ENCODE peak calls at places on chromosomes 6 and 20, in four cellular contexts. Y is choroid plexus epithelial cell, H is epithelial cell of esophagus, C is Calu3. I is an unnamed sample.

GRCh38 chr20:62476074-62476838 is 461 bp upstream of the GATA5 start:
- DNase-seq in Y (no peak), H (no peak), C (peak; percentile 45), I (no peak)

GRCh38 chr20:63686492-63687321 is 9.7 kb upstream of the TNFRSF6B start:
- DNase-seq in Y (peak; percentile 91), H (peak; percentile 64), C (peak; percentile 70), I (no peak)

GRCh38 chr6:166361080-166361429 is 18.7 kb upstream of the SFT2D1 start:
- DNase-seq in Y (peak; percentile 91), H (peak; percentile 75), C (peak; percentile 51), I (no peak)

GRCh38 chr6:44481056-44481455 is 93.5 kb downstream of the CDC5L start:
- DNase-seq in Y (no peak), H (no peak), C (no peak), I (no peak)

GRCh38 chr20:60512436-60512835 is 554.2 kb downstream of the CDH26 start:
- DNase-seq in Y (peak; percentile 13), H (no peak), C (no peak), I (no peak)

GRCh38 chr6:36195471-36196048 is 984 bp upstream of the BRPF3 start:
- DNase-seq in Y (peak; percentile 18), H (peak; percentile 4), C (no peak), I (no peak)

GRCh38 chr20:50635676-50636600 is 55.4 kb downstream of the RIPOR3 start:
- DNase-seq in Y (peak; percentile 69), H (peak; percentile 49), C (peak; percentile 96), I (no peak)

GRCh38 chr6:25138697-25139051 is 140.5 kb upstream of the CARMIL1 start:
- DNase-seq in Y (peak; percentile 45), H (no peak), C (no peak), I (no peak)

GRCh38 chr6:93828553-93828952 is 409.2 kb upstream of the EPHA7 start:
- DNase-seq in Y (no peak), H (no peak), C (no peak), I (no peak)

GRCh38 chr20:50367104-50367674 is 143.0 kb upstream of the PTPN1 start:
- DNase-seq in Y (no peak), H (no peak), C (no peak), I (no peak)

GRCh38 chr6:6875818-6876470 is 231.8 kb upstream of the RREB1 start:
- DNase-seq in Y (peak; percentile 95), H (peak; percentile 88), C (peak; percentile 7), I (no peak)

GRCh38 chr6:54085526-54085925 is 25.7 kb upstream of the MLIP start:
- DNase-seq in Y (peak; percentile 94), H (peak; percentile 13), C (no peak), I (no peak)

GRCh38 chr20:42083280-42083679 is 465.1 kb upstream of the CHD6 start:
- DNase-seq in Y (no peak), H (no peak), C (no peak), I (no peak)

GRCh38 chr20:10696650-10697049 is 22.9 kb upstream of the JAG1 start:
- DNase-seq in Y (no peak), H (no peak), C (no peak), I (no peak)

GRCh38 chr20:49656304-49656703 is 57.4 kb downstream of the B4GALT5 start:
- DNase-seq in Y (no peak), H (no peak), C (no peak), I (no peak)

GRCh38 chr6:155142163-155142901 is 121.5 kb upstream of the CLDN20 start:
- DNase-seq in Y (peak; percentile 13), H (no peak), C (no peak), I (no peak)

GRCh38 chr20:20719411-20719810 is 7.0 kb upstream of the RALGAPA2 start:
- DNase-seq in Y (no peak), H (peak; percentile 39), C (no peak), I (no peak)

GRCh38 chr6:117169781-117170281 is 95.5 kb upstream of the VGLL2 start:
- DNase-seq in Y (no peak), H (peak; percentile 15), C (no peak), I (no peak)

GRCh38 chr20:34956041-34956458 is 382 bp downstream of the MYH7B start:
- DNase-seq in Y (no peak), H (no peak), C (no peak), I (no peak)
- TF ChIP-seq CTCF in Y (no peak), H (no peak), C (no peak), I (no peak)

DNA sequence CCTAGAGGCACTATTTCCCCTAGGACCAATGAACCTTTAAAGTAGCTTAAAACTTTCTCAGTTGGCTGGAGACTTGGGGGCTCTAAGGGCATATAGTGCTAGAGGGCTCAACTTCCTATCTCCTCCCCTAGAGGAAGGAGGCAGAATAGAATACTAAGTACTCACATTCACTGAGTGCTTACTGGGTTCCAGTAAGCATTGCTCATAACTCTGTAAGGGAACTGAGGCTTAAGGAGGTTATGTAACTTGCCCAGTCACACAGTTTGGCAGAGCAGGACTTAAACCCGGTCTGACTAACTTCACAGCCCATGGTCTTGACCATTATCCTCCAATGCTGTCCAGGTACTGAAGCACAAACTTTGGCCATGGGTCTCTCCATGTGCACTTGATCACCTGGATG is 12.5 kb downstream of the SESN1 start:
- DNase-seq in Y (peak; percentile 40), H (peak; percentile 73), C (no peak), I (no peak)
- TF ChIP-seq CTCF in Y (peak; percentile 17), H (peak; percentile 19), C (no peak), I (no peak)

DNA sequence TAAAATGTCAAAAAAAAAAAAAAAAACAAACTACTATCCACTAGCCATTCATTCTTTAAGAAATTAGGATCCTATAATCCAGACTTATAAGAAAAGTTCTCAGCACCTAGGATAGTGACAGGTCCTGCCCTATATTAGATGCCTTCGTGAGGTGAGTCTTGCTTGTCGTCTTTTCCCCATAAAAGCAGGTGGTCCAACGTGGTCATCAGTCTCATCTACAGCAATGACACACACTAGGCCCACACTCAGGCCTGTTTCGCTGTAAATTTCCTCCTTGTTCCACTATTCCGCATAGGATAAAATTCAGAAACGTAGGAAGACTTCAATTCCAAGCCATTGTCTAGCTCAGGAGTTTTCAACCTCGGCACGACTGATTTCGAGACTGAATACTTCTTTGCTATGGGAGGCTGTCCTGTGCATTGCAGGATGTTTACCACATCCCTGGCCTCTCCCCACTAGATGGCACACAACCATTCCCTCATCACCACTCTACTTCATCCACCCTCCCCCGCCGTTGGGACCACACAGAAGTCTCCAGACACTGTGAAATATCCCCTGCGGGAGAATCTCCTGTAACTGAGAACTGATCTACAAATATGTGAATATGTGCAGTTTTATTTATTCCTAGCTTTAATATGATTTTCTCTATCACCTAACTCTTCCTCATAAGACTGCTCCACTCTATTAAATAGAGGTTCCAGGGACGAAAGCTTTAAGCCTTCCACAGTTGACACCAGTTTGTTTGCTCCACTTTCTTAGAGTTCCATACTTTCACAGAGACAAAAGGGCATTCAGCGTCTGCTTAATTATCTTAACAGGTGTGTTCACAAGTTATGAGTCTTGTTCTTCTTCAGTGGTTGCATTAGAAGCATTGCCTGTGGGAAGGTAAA is 346.3 kb downstream of the BMP2 start:
- DNase-seq in Y (peak; percentile 79), H (peak; percentile 68), C (peak; percentile 57), I (no peak)
- TF ChIP-seq CTCF in Y (peak; percentile 85), H (peak; percentile 69), C (peak; percentile 35), I (peak; percentile 45)

DNA sequence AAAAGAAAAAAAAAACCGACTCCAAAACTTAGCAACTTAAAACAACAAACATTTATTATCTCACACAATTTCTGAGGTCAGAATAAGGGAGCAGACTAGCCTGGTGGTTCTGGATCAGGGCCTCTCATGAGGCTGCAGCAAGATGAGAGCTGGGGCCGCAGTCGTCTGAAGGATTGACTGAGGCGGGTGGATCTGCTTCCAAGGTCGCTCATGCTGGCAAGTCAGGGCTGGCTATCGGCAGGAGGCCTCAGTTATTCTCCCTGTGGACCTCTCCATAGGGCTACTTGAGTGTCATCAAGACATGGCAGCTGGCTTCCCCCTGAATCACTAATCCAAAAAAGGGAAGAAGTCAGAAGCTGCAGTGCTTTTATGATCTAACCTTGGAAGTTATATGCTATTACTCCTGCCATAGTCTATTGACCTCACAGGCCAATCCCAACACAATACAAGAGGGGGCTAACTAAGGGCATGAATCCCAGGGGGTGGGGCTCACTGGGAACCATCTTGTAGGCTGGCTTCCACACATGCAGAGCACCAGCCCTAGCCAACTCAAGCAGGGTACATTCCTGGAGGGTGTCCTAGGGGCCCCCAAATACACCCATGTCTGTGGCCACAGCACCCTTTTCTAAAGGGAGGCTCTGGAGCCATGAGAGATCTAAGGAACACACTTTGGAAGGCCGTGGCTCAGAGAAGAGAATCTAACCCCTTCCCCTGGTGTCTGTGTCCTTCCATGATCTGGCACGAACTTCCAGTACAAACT is 11.3 kb downstream of the EBF4 start:
- DNase-seq in Y (no peak), H (no peak), C (no peak), I (no peak)
- TF ChIP-seq CTCF in Y (no peak), H (no peak), C (no peak), I (no peak)

I was measured in D721Med.